ENCODE peak calls at places on chromosome 11, in four cellular contexts. One of them, this sample, is unnamed.
A peak's percentile ranks its signal among the peaks of the same experiment; 100 is the strongest.

GRCh38 chr11:1573077-1573846 is 1.2 kb upstream of the DUSP8 start:
- DNase-seq in NB4: no peak
- DNase-seq in GM12865: no peak
- DNase-seq in PC-9: no peak
- DNase-seq in this sample: peak; percentile 36

GRCh38 chr11:13216019-13217006 is 61.3 kb upstream of the BMAL1 start:
- DNase-seq in NB4: peak; percentile 86
- DNase-seq in GM12865: no peak
- DNase-seq in PC-9: peak; percentile 80
- DNase-seq in this sample: no peak

GRCh38 chr11:5620606-5621521 is 3.9 kb upstream of the TRIM34 start:
- DNase-seq in NB4: no peak
- DNase-seq in GM12865: no peak
- DNase-seq in PC-9: peak; percentile 42
- DNase-seq in this sample: no peak

GRCh38 chr11:38582756-38583155 is 1984.7 kb upstream of the RAG2 start:
- DNase-seq in NB4: no peak
- DNase-seq in GM12865: no peak
- DNase-seq in PC-9: no peak
- DNase-seq in this sample: no peak

GRCh38 chr11:106840993-106841392 is 177.3 kb downstream of the GUCY1A2 start:
- DNase-seq in NB4: no peak
- DNase-seq in GM12865: no peak
- DNase-seq in PC-9: no peak
- DNase-seq in this sample: no peak

GRCh38 chr11:134252539-134253188 is 488 bp downstream of the THYN1 start:
- DNase-seq in NB4: no peak
- DNase-seq in GM12865: peak; percentile 35
- DNase-seq in PC-9: no peak
- DNase-seq in this sample: peak; percentile 40

GRCh38 chr11:118277312-118277711 is 13.2 kb upstream of the MPZL2 start:
- DNase-seq in NB4: peak; percentile 17
- DNase-seq in GM12865: peak; percentile 73
- DNase-seq in PC-9: peak; percentile 65
- DNase-seq in this sample: peak; percentile 13

GRCh38 chr11:199782-200181 is 6.9 kb downstream of the SCGB1C1 start:
- DNase-seq in NB4: no peak
- DNase-seq in GM12865: no peak
- DNase-seq in PC-9: no peak
- DNase-seq in this sample: no peak

GRCh38 chr11:66324626-66325025 is 7.8 kb upstream of the CD248 start:
- DNase-seq in NB4: no peak
- DNase-seq in GM12865: no peak
- DNase-seq in PC-9: no peak
- DNase-seq in this sample: no peak

GRCh38 chr11:131977854-131978253 is 607.4 kb downstream of the NTM start:
- DNase-seq in NB4: no peak
- DNase-seq in GM12865: no peak
- DNase-seq in PC-9: no peak
- DNase-seq in this sample: no peak

GRCh38 chr11:17598700-17599459 is 51.8 kb downstream of the OTOG start:
- DNase-seq in NB4: peak; percentile 62
- DNase-seq in GM12865: peak; percentile 70
- DNase-seq in PC-9: peak; percentile 60
- DNase-seq in this sample: peak; percentile 79

GRCh38 chr11:126007263-126007662 is 55.4 kb downstream of the CDON start:
- DNase-seq in NB4: no peak
- DNase-seq in GM12865: no peak
- DNase-seq in PC-9: peak; percentile 2
- DNase-seq in this sample: no peak

GRCh38 chr11:14519692-14520085 is 497 bp downstream of the PSMA1 start:
- DNase-seq in NB4: no peak
- DNase-seq in GM12865: no peak
- DNase-seq in PC-9: no peak
- DNase-seq in this sample: no peak

GRCh38 chr11:134524201-134524600 is 112.2 kb upstream of the B3GAT1 start:
- DNase-seq in NB4: no peak
- DNase-seq in GM12865: no peak
- DNase-seq in PC-9: no peak
- DNase-seq in this sample: no peak

GRCh38 chr11:31521497-31522150 is 12.1 kb downstream of the ELP4 start:
- DNase-seq in NB4: no peak
- DNase-seq in GM12865: no peak
- DNase-seq in PC-9: no peak
- DNase-seq in this sample: no peak

GRCh38 chr11:78432058-78432515 is 14.5 kb upstream of the GAB2 start:
- DNase-seq in NB4: peak; percentile 40
- DNase-seq in GM12865: no peak
- DNase-seq in PC-9: peak; percentile 29
- DNase-seq in this sample: no peak

GRCh38 chr11:21514298-21514697 is 678.6 kb upstream of the ANO5 start:
- DNase-seq in NB4: peak; percentile 13
- DNase-seq in GM12865: peak; percentile 24
- DNase-seq in PC-9: peak; percentile 1
- DNase-seq in this sample: no peak

GRCh38 chr11:61883947-61884346 is 7.4 kb downstream of the FADS3 start:
- DNase-seq in NB4: no peak
- DNase-seq in GM12865: no peak
- DNase-seq in PC-9: no peak
- DNase-seq in this sample: no peak

GRCh38 chr11:125451400-125452124 is 44.5 kb downstream of the FEZ1 start:
- DNase-seq in NB4: peak; percentile 13
- DNase-seq in GM12865: peak; percentile 26
- DNase-seq in PC-9: no peak
- DNase-seq in this sample: peak; percentile 43

GRCh38 chr11:2137202-2138071 is 1.8 kb downstream of the IGF2 start:
- DNase-seq in NB4: no peak
- DNase-seq in GM12865: no peak
- DNase-seq in PC-9: peak; percentile 12
- DNase-seq in this sample: no peak

GRCh38 chr11:40032331-40032730 is 1427.1 kb downstream of the LRRC4C start:
- DNase-seq in NB4: no peak
- DNase-seq in GM12865: no peak
- DNase-seq in PC-9: no peak
- DNase-seq in this sample: no peak

GRCh38 chr11:498297-499181 is 8.5 kb downstream of the RNH1 start:
- DNase-seq in NB4: no peak
- DNase-seq in GM12865: no peak
- DNase-seq in PC-9: no peak
- DNase-seq in this sample: no peak

GRCh38 chr11:33605703-33606102 is 94.9 kb downstream of the C11orf91 start:
- DNase-seq in NB4: no peak
- DNase-seq in GM12865: no peak
- DNase-seq in PC-9: no peak
- DNase-seq in this sample: no peak

GRCh38 chr11:133403900-133404299 is 128.4 kb downstream of the OPCML start:
- DNase-seq in NB4: peak; percentile 49
- DNase-seq in GM12865: peak; percentile 35
- DNase-seq in PC-9: no peak
- DNase-seq in this sample: no peak

GRCh38 chr11:41851743-41852142 is 392.3 kb upstream of the LRRC4C start:
- DNase-seq in NB4: no peak
- DNase-seq in GM12865: no peak
- DNase-seq in PC-9: no peak
- DNase-seq in this sample: no peak

GRCh38 chr11:117144477-117145392 is 648 bp downstream of the PAFAH1B2 start:
- DNase-seq in NB4: peak; percentile 93
- DNase-seq in GM12865: peak; percentile 68
- DNase-seq in PC-9: peak; percentile 54
- DNase-seq in this sample: peak; percentile 73

GRCh38 chr11:126702165-126702738 is 298.3 kb downstream of the KIRREL3 start:
- DNase-seq in NB4: no peak
- DNase-seq in GM12865: no peak
- DNase-seq in PC-9: no peak
- DNase-seq in this sample: no peak

GRCh38 chr11:77193167-77193566 is 65.1 kb downstream of the MYO7A start:
- DNase-seq in NB4: no peak
- DNase-seq in GM12865: no peak
- DNase-seq in PC-9: no peak
- DNase-seq in this sample: no peak

GRCh38 chr11:75858613-75859012 is 43.6 kb downstream of the UVRAG start:
- DNase-seq in NB4: peak; percentile 84
- DNase-seq in GM12865: no peak
- DNase-seq in PC-9: no peak
- DNase-seq in this sample: no peak

GRCh38 chr11:43830928-43831440 is 49.6 kb upstream of the ALKBH3 start:
- DNase-seq in NB4: peak; percentile 65
- DNase-seq in GM12865: no peak
- DNase-seq in PC-9: peak; percentile 75
- DNase-seq in this sample: no peak

GRCh38 chr11:112961751-112962747 is 829 bp downstream of the NCAM1 start:
- DNase-seq in NB4: peak; percentile 83
- DNase-seq in GM12865: no peak
- DNase-seq in PC-9: no peak
- DNase-seq in this sample: peak; percentile 36

GRCh38 chr11:123235117-123235686 is 40.2 kb upstream of the CLMP start:
- DNase-seq in NB4: peak; percentile 57
- DNase-seq in GM12865: peak; percentile 41
- DNase-seq in PC-9: no peak
- DNase-seq in this sample: no peak

GRCh38 chr11:110337570-110338193 is 41.3 kb upstream of the RDX start:
- DNase-seq in NB4: no peak
- DNase-seq in GM12865: peak; percentile 27
- DNase-seq in PC-9: peak; percentile 73
- DNase-seq in this sample: no peak

GRCh38 chr11:126834149-126834548 is 166.4 kb downstream of the KIRREL3 start:
- DNase-seq in NB4: no peak
- DNase-seq in GM12865: no peak
- DNase-seq in PC-9: peak; percentile 18
- DNase-seq in this sample: no peak

GRCh38 chr11:119763071-119763715 is 34.2 kb upstream of the NECTIN1 start:
- DNase-seq in NB4: no peak
- DNase-seq in GM12865: no peak
- DNase-seq in PC-9: no peak
- DNase-seq in this sample: no peak

GRCh38 chr11:86896486-86896885 is 58.7 kb downstream of the FZD4 start:
- DNase-seq in NB4: no peak
- DNase-seq in GM12865: no peak
- DNase-seq in PC-9: no peak
- DNase-seq in this sample: no peak

GRCh38 chr11:131928992-131929391 is 558.6 kb downstream of the NTM start:
- DNase-seq in NB4: peak; percentile 79
- DNase-seq in GM12865: peak; percentile 16
- DNase-seq in PC-9: no peak
- DNase-seq in this sample: no peak

GRCh38 chr11:92929168-92930053 is 40.0 kb upstream of the MTNR1B start:
- DNase-seq in NB4: no peak
- DNase-seq in GM12865: peak; percentile 41
- DNase-seq in PC-9: no peak
- DNase-seq in this sample: no peak

GRCh38 chr11:134761926-134762247 is 349.8 kb upstream of the B3GAT1 start:
- DNase-seq in NB4: no peak
- DNase-seq in GM12865: no peak
- DNase-seq in PC-9: no peak
- DNase-seq in this sample: no peak

DNA sequence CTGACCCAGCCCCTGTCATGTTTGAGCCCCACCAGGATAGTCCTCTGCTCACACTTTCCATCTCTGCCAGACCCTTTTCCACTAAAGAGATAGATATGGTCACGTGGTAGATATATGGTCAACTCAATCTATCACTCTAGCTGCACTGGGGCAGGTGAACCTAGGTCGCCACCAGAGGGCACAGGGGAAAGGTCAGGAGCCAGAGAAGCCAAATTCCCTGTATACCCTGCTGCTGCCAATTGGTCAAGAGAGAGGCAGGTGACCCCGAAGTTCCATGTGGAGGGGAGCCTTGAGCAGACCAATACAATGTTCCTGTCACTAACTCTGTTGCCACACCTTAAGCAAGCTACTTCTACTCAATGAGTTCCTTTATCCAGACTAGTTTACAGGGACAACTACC is 101.1 kb upstream of the GALNT18 start:
- DNase-seq in NB4: no peak
- DNase-seq in GM12865: no peak
- DNase-seq in PC-9: no peak
- DNase-seq in this sample: no peak
- TF ChIP-seq CTCF in NB4: no peak
- TF ChIP-seq CTCF in GM12865: no peak
- TF ChIP-seq CTCF in PC-9: no peak
- TF ChIP-seq CTCF in this sample: no peak

DNA sequence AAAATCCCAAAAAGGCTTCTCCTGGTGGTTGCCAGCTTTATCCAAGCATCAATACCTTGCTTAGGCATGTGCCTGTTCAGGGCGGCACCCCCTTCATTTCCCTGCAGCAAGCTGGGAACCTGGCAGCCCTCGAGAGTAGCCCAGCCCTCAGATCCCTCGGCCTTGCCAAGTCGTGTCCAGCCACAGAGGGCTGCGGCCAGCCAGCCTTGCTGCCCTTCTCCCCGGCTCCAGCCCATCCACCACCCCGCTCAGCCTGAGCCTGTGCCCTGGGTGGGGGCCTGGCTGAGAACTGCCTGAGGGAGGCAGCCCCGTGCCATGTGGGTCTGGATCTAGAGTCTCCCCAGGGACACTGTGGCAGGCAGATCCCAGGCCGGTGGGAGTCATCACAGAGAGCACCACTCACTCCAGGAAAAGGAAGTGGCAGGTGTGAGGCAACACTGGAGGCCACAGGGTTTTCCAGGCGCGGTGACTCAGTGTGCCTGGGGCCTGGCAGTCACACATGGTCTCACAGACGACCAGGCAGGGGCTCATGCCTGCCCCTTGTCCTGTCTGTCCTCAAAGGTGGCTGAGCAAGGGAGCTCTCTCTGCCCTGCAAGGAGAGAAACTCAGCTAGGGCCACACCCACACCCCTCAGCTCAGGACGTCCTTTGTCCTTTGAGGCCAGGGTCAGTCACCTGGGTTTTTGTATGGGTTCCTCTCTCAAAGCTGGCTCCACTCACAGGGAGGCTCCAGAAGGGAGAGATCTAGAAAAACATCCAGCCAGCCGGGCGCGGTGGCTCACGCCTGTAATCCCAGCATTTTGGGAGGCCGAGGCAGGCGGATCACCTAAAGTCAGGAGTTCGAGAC is 12.2 kb upstream of the CDC42BPG start:
- DNase-seq in NB4: peak; percentile 99
- DNase-seq in GM12865: peak; percentile 71
- DNase-seq in PC-9: peak; percentile 97
- DNase-seq in this sample: no peak
- TF ChIP-seq CTCF in NB4: peak; percentile 41
- TF ChIP-seq CTCF in GM12865: no peak
- TF ChIP-seq CTCF in PC-9: no peak
- TF ChIP-seq CTCF in this sample: no peak

DNA sequence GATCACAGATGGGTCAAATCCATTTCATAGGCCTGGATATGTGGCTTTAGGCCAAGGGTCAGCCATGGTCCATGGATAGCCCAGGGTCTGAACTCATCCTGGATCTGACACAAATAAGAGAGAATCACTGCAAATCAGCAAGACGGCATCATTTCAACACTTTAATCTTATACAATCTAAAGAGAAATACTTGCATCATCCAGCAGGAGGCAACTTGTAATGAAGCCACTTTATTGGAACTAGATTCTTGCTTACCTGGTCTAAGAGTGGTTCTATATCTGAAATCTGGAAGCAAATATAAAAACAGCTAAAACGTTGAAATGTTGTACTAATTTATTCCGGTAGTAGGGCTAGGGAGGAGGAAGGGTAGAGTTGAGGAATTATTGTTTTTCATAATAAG is 870.1 kb downstream of the JRKL start:
- DNase-seq in NB4: no peak
- DNase-seq in GM12865: no peak
- DNase-seq in PC-9: no peak
- DNase-seq in this sample: no peak
- TF ChIP-seq CTCF in NB4: no peak
- TF ChIP-seq CTCF in GM12865: no peak
- TF ChIP-seq CTCF in PC-9: no peak
- TF ChIP-seq CTCF in this sample: no peak

GRCh38 chr11:130448416-130449068 is at the start of gene ADAMTS15:
- DNase-seq in NB4: peak; percentile 98
- DNase-seq in GM12865: peak; percentile 36
- DNase-seq in PC-9: peak; percentile 82
- DNase-seq in this sample: peak; percentile 65
- TF ChIP-seq CTCF in NB4: no peak
- TF ChIP-seq CTCF in GM12865: no peak
- TF ChIP-seq CTCF in PC-9: no peak
- TF ChIP-seq CTCF in this sample: no peak